ENCODE peak calls at places on chromosomes 6 and 20, in eight cellular contexts. W, V, Y, Q, C, N, B and H are unnamed samples.

GRCh38 chr6:89348372-89348771 is 4.2 kb downstream of the UBE2J1 start:
- DNase-seq in W (no peak), V (no peak), Y (no peak), Q (no peak), C (no peak), N (no peak), B (no peak), H (no peak)

GRCh38 chr6:75203721-75204120 is 2.1 kb downstream of the COL12A1 start:
- DNase-seq in W (no peak), V (no peak), Y (no peak), Q (no peak), C (peak; percentile 44), N (no peak), B (no peak), H (no peak)

GRCh38 chr6:37777272-37777736 is 42.2 kb upstream of the ZFAND3 start:
- DNase-seq in W (no peak), V (no peak), Y (no peak), Q (no peak), C (no peak), N (no peak), B (no peak), H (no peak)

GRCh38 chr6:117840541-117840983 is 66.5 kb upstream of the SLC35F1 start:
- DNase-seq in W (peak; percentile 68), V (peak; percentile 41), Y (peak; percentile 39), Q (no peak), C (no peak), N (no peak), B (no peak), H (no peak)

GRCh38 chr6:5121956-5122355 is 36.8 kb downstream of the PPP1R3G start:
- DNase-seq in W (no peak), V (no peak), Y (no peak), Q (no peak), C (no peak), N (peak; percentile 13), B (no peak), H (no peak)

GRCh38 chr6:105591053-105591452 is 188.2 kb upstream of the PREP start:
- DNase-seq in W (no peak), V (no peak), Y (no peak), Q (no peak), C (no peak), N (no peak), B (no peak), H (no peak)

GRCh38 chr6:160348552-160349441 is 619 bp downstream of the SLC22A3 start:
- DNase-seq in W (no peak), V (no peak), Y (no peak), Q (peak; percentile 32), C (peak; percentile 66), N (no peak), B (no peak), H (peak; percentile 47)

GRCh38 chr6:141131616-141132015 is 1001.1 kb upstream of the GJE1 start:
- DNase-seq in W (no peak), V (no peak), Y (no peak), Q (no peak), C (no peak), N (no peak), B (no peak), H (no peak)

GRCh38 chr6:35086636-35087360 is 54.3 kb downstream of the TCP11 start:
- DNase-seq in W (no peak), V (no peak), Y (no peak), Q (no peak), C (no peak), N (no peak), B (no peak), H (peak; percentile 47)

GRCh38 chr6:151425561-151425960 is 26.4 kb downstream of the RMND1 start:
- DNase-seq in W (no peak), V (no peak), Y (no peak), Q (no peak), C (no peak), N (no peak), B (no peak), H (peak; percentile 68)

GRCh38 chr6:31922942-31923341 is 4.6 kb upstream of the C2 start:
- DNase-seq in W (peak; percentile 42), V (no peak), Y (no peak), Q (peak; percentile 43), C (no peak), N (no peak), B (no peak), H (no peak)

GRCh38 chr20:2887715-2888114 is 14.4 kb downstream of the PTPRA start:
- DNase-seq in W (no peak), V (no peak), Y (no peak), Q (no peak), C (no peak), N (no peak), B (no peak), H (no peak)

GRCh38 chr6:56842602-56843475 is 112.1 kb upstream of the BEND6 start:
- DNase-seq in W (no peak), V (peak; percentile 53), Y (no peak), Q (peak; percentile 18), C (peak; percentile 42), N (peak; percentile 78), B (no peak), H (no peak)

GRCh38 chr6:13006578-13007300 is 290.2 kb downstream of the PHACTR1 start:
- DNase-seq in W (no peak), V (peak; percentile 9), Y (no peak), Q (no peak), C (no peak), N (no peak), B (no peak), H (no peak)

GRCh38 chr6:33298773-33299236 is at the start of gene RGL2:
- DNase-seq in W (no peak), V (no peak), Y (peak; percentile 82), Q (peak; percentile 77), C (peak; percentile 87), N (peak; percentile 94), B (no peak), H (peak; percentile 91)

GRCh38 chr20:32441638-32442037 is 83.5 kb downstream of the ASXL1 start:
- DNase-seq in W (no peak), V (no peak), Y (no peak), Q (no peak), C (no peak), N (no peak), B (no peak), H (no peak)

GRCh38 chr6:32668226-32668747 is 1.8 kb upstream of the HLA-DQB1 start:
- DNase-seq in W (peak; percentile 41), V (no peak), Y (peak; percentile 23), Q (peak; percentile 20), C (no peak), N (no peak), B (no peak), H (peak; percentile 81)

GRCh38 chr6:70956451-70957283 is at the start of gene B3GAT2:
- DNase-seq in W (no peak), V (peak; percentile 23), Y (peak; percentile 7), Q (peak; percentile 31), C (no peak), N (no peak), B (no peak), H (no peak)

GRCh38 chr6:39493717-39494116 is 171.2 kb upstream of the KCNK16 start:
- DNase-seq in W (no peak), V (no peak), Y (no peak), Q (no peak), C (no peak), N (no peak), B (no peak), H (no peak)

DNA sequence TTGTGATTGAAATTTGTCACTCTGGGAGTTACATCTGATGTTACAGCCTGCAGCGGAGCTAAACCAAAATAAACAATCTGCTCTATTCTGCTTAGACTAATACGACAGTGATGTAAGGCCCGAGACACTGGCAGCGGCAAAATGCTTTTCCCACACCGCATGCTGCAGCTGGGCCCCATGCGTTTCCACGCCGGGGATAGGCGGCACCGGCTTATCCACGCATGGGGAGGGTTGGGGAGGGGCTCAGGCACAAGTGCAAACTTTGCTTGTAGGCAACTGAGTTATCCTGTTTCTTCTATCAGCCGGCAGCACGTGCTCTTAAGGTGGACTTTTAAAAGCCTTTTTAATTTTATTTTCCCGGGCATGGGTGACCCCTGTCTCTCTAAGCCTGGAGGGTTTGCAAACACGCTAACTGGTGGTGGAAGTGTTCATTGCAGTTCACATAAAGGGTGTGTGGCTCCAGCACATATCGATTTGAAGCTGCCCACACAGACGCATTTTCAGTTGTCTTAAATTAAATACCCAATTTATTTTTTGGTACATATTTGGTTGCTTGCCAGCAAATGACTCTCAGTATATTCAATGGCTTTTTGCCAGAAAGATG is 561.7 kb upstream of the AGPAT4 start:
- DNase-seq in W (no peak), V (no peak), Y (no peak), Q (no peak), C (no peak), N (no peak), B (no peak), H (no peak)
- TF ChIP-seq CTCF in W (no peak), V (no peak), Y (no peak), Q (no peak), C (no peak), N (no peak), B (peak; percentile 1), H (no peak)

GRCh38 chr20:58760881-58761280 is 68.3 kb downstream of the NPEPL1 start:
- DNase-seq in W (no peak), V (no peak), Y (no peak), Q (no peak), C (no peak), N (peak; percentile 31), B (no peak), H (no peak)
- TF ChIP-seq POLR2A in W (no peak), V (no peak), Y (no peak), Q (no peak), C (no peak), N (no peak), B (no peak), H (no peak)

GRCh38 chr20:59657459-59658046 is 53.2 kb downstream of the PHACTR3 start:
- DNase-seq in W (no peak), V (no peak), Y (no peak), Q (no peak), C (no peak), N (no peak), B (no peak), H (no peak)
- H3K9me3 ChIP-seq in W (peaks cover 14% of the 10 kb centered on the region), V (no peaks in the 10 kb centered on the region), Y (no peaks in the 10 kb centered on the region), Q (no peaks in the 10 kb centered on the region), C (peaks cover 4% of the 10 kb centered on the region), N (peaks cover 19% of the 10 kb centered on the region), B (peaks cover 79% of the 10 kb centered on the region), H (no peaks in the 10 kb centered on the region)

DNA sequence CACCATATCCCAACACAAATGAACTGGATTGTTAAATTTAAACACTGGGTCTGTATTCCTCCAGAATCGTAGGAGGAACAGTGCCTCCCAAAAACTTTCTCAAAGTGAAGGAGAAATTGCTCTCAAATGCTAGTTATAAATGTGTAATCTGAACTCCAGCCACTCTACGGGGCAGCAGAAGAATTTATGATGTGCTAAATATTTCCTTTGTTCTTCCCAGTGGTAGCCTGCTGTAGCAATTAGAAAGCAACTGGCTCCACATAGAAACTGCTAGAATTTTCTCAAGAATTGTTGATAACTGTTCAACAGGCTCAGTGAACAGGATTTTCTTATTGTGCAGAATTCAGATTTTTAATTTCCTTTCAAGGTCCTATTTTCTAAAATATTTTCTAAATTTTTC is 49.8 kb upstream of the EYA4 start:
- DNase-seq in W (no peak), V (no peak), Y (no peak), Q (no peak), C (no peak), N (no peak), B (no peak), H (no peak)
- TF ChIP-seq CTCF in W (no peak), V (no peak), Y (no peak), Q (no peak), C (no peak), N (no peak), B (no peak), H (no peak)

GRCh38 chr6:79520534-79520933 is 16.7 kb downstream of the LCA5 start:
- DNase-seq in W (no peak), V (no peak), Y (no peak), Q (no peak), C (no peak), N (no peak), B (no peak), H (no peak)
- TF ChIP-seq POLR2A in W (no peak), V (no peak), Y (no peak), Q (no peak), C (no peak), N (no peak), B (no peak), H (no peak)